ENCODE peak calls at places on chromosomes 7 and 10, in four cellular contexts. C, I, E and Y are unnamed samples.

GRCh38 chr7:157496426-157497275 is 159.8 kb downstream of the DNAJB6 start:
- DNase-seq in I (peak; percentile 37), C (no peak), E (no peak), Y (no peak)

GRCh38 chr7:49718755-49719154 is 54.7 kb upstream of the VWC2 start:
- DNase-seq in I (no peak), C (no peak), E (no peak), Y (no peak)

GRCh38 chr7:75762350-75762917 is 9.6 kb downstream of the CCL26 start:
- DNase-seq in I (no peak), C (no peak), E (no peak), Y (no peak)

GRCh38 chr7:32164341-32164996 is 94.3 kb upstream of the PDE1C start:
- DNase-seq in E (no peak), C (no peak), I (no peak), Y (peak; percentile 35)

GRCh38 chr10:37975407-37975991 is 948 bp downstream of the ZNF25 start:
- DNase-seq in I (peak; percentile 45), E (no peak), C (no peak), Y (no peak)

GRCh38 chr7:46557295-46557711 is 636.2 kb upstream of the IGFBP3 start:
- DNase-seq in C (no peak), I (no peak), E (no peak), Y (no peak)

GRCh38 chr10:43978091-43978490 is 329.4 kb upstream of the ZNF32 start:
- DNase-seq in E (no peak), I (no peak), C (no peak), Y (no peak)

GRCh38 chr10:58179238-58179637 is 88.5 kb downstream of the IPMK start:
- DNase-seq in C (no peak), E (no peak), I (no peak), Y (no peak)

GRCh38 chr10:125006188-125006680 is 64.3 kb downstream of the ZRANB1 start:
- DNase-seq in C (no peak), I (no peak), E (no peak), Y (no peak)

GRCh38 chr10:51832652-51833383 is 133.4 kb upstream of the CSTF2T start:
- DNase-seq in C (no peak), E (no peak), I (peak; percentile 47), Y (peak; percentile 21)

GRCh38 chr7:135771961-135772638 is 23.5 kb upstream of the FAM180A start:
- DNase-seq in C (no peak), E (no peak), I (no peak), Y (no peak)

GRCh38 chr10:71945819-71946474 is 18.2 kb upstream of the CHST3 start:
- DNase-seq in I (no peak), C (no peak), E (no peak), Y (no peak)

GRCh38 chr10:24916365-24916764 is 36.0 kb downstream of the PRTFDC1 start:
- DNase-seq in I (no peak), C (no peak), E (no peak), Y (no peak)

GRCh38 chr7:31744294-31744874 is 57.4 kb downstream of the PPP1R17 start:
- DNase-seq in C (peak; percentile 51), E (peak; percentile 51), I (peak; percentile 55), Y (peak; percentile 59)

GRCh38 chr10:131267814-131268095 is 43.8 kb downstream of the TCERG1L start:
- DNase-seq in I (no peak), C (no peak), E (no peak), Y (no peak)